ENCODE peak calls at places on chromosomes 12 and 14, in six cellular contexts. One of them, this sample, is unnamed.

GRCh38 chr12:119940881-119941280 is 48.2 kb upstream of the BICDL1 start:
- DNase-seq in NCI-H1092: no peak
- DNase-seq in GM12892: no peak
- DNase-seq in foreskin keratinocyte: peak; percentile 80
- DNase-seq in NCI-H2081 treated with DMSO at 0.1 percent for 48 hours: no peak
- DNase-seq in cardiac muscle cell: no peak
- DNase-seq in this sample: no peak

GRCh38 chr12:80190001-80190400 is 90.7 kb downstream of the OTOGL start:
- DNase-seq in NCI-H2081 treated with DMSO at 0.1 percent for 48 hours: no peak
- DNase-seq in GM12892: no peak
- DNase-seq in NCI-H1092: no peak
- DNase-seq in foreskin keratinocyte: no peak
- DNase-seq in cardiac muscle cell: no peak
- DNase-seq in this sample: no peak

GRCh38 chr12:83017001-83017400 is 330.3 kb downstream of the TMTC2 start:
- DNase-seq in cardiac muscle cell: no peak
- DNase-seq in foreskin keratinocyte: no peak
- DNase-seq in GM12892: no peak
- DNase-seq in NCI-H2081 treated with DMSO at 0.1 percent for 48 hours: no peak
- DNase-seq in NCI-H1092: no peak
- DNase-seq in this sample: no peak

GRCh38 chr12:19236656-19237055 is 107.1 kb downstream of the PLEKHA5 start:
- DNase-seq in foreskin keratinocyte: no peak
- DNase-seq in NCI-H1092: no peak
- DNase-seq in NCI-H2081 treated with DMSO at 0.1 percent for 48 hours: no peak
- DNase-seq in GM12892: no peak
- DNase-seq in cardiac muscle cell: no peak
- DNase-seq in this sample: no peak

GRCh38 chr14:30621354-30621953 is 665 bp upstream of the SCFD1 start:
- DNase-seq in cardiac muscle cell: peak; percentile 8
- DNase-seq in GM12892: no peak
- DNase-seq in foreskin keratinocyte: no peak
- DNase-seq in NCI-H2081 treated with DMSO at 0.1 percent for 48 hours: no peak
- DNase-seq in NCI-H1092: no peak
- DNase-seq in this sample: no peak

GRCh38 chr14:24198845-24199524 is 3.7 kb upstream of the TM9SF1 start:
- DNase-seq in NCI-H1092: no peak
- DNase-seq in foreskin keratinocyte: no peak
- DNase-seq in cardiac muscle cell: no peak
- DNase-seq in NCI-H2081 treated with DMSO at 0.1 percent for 48 hours: no peak
- DNase-seq in GM12892: no peak
- DNase-seq in this sample: no peak

GRCh38 chr12:62934799-62935674 is at the start of gene PPM1H:
- DNase-seq in NCI-H2081 treated with DMSO at 0.1 percent for 48 hours: no peak
- DNase-seq in foreskin keratinocyte: no peak
- DNase-seq in cardiac muscle cell: peak; percentile 89
- DNase-seq in NCI-H1092: peak; percentile 68
- DNase-seq in GM12892: peak; percentile 51
- DNase-seq in this sample: peak; percentile 37

GRCh38 chr14:103501041-103501870 is 21.4 kb downstream of the CKB start:
- DNase-seq in NCI-H2081 treated with DMSO at 0.1 percent for 48 hours: no peak
- DNase-seq in cardiac muscle cell: no peak
- DNase-seq in NCI-H1092: no peak
- DNase-seq in GM12892: no peak
- DNase-seq in foreskin keratinocyte: no peak
- DNase-seq in this sample: no peak

GRCh38 chr12:34033628-34034296 is 11.5 kb downstream of the ALG10 start:
- DNase-seq in foreskin keratinocyte: no peak
- DNase-seq in GM12892: no peak
- DNase-seq in cardiac muscle cell: peak; percentile 44
- DNase-seq in NCI-H1092: no peak
- DNase-seq in NCI-H2081 treated with DMSO at 0.1 percent for 48 hours: no peak
- DNase-seq in this sample: no peak

GRCh38 chr12:124896461-124896860 is 18.0 kb downstream of the UBC start:
- DNase-seq in NCI-H1092: no peak
- DNase-seq in GM12892: no peak
- DNase-seq in NCI-H2081 treated with DMSO at 0.1 percent for 48 hours: no peak
- DNase-seq in foreskin keratinocyte: no peak
- DNase-seq in cardiac muscle cell: no peak
- DNase-seq in this sample: no peak

GRCh38 chr14:96663076-96663475 is 134.1 kb upstream of the VRK1 start:
- DNase-seq in NCI-H2081 treated with DMSO at 0.1 percent for 48 hours: no peak
- DNase-seq in cardiac muscle cell: no peak
- DNase-seq in foreskin keratinocyte: no peak
- DNase-seq in NCI-H1092: no peak
- DNase-seq in GM12892: no peak
- DNase-seq in this sample: no peak

This sample was measured in NCI-H1417 treated with DMSO at 0.1 percent for 48 hours.